ENCODE peak calls at places on chromosomes 11 and 22, in seven cellular contexts. One of them, this sample, is unnamed.

GRCh38 chr22:19291580-19292261 is at the start of gene CLTCL1:
- DNase-seq in stomach: peak
- DNase-seq in ovary: peak
- DNase-seq in body of pancreas: peak
- DNase-seq in GM12891: peak
- DNase-seq in esophagus muscularis mucosa: peak
- DNase-seq in transverse colon: peak
- DNase-seq in this sample: peak

GRCh38 chr11:130760515-130761125 is 155.7 kb downstream of the SNX19 start:
- DNase-seq in ovary: no peak
- DNase-seq in body of pancreas: no peak
- DNase-seq in GM12891: no peak
- DNase-seq in esophagus muscularis mucosa: no peak
- DNase-seq in stomach: no peak
- DNase-seq in transverse colon: no peak
- DNase-seq in this sample: no peak

GRCh38 chr22:42336527-42337227 is 66.2 kb upstream of the TCF20 start:
- DNase-seq in GM12891: no peak
- DNase-seq in body of pancreas: no peak
- DNase-seq in ovary: no peak
- DNase-seq in stomach: no peak
- DNase-seq in esophagus muscularis mucosa: no peak
- DNase-seq in transverse colon: no peak
- DNase-seq in this sample: no peak

GRCh38 chr11:17352925-17353227 is 1.3 kb downstream of the NCR3LG1 start:
- DNase-seq in GM12891: peak
- DNase-seq in ovary: peak
- DNase-seq in transverse colon: peak
- DNase-seq in esophagus muscularis mucosa: no peak
- DNase-seq in body of pancreas: peak
- DNase-seq in stomach: peak
- DNase-seq in this sample: peak

GRCh38 chr22:23075050-23075449 is 4.7 kb downstream of the GNAZ start:
- DNase-seq in body of pancreas: no peak
- DNase-seq in ovary: peak
- DNase-seq in transverse colon: no peak
- DNase-seq in GM12891: no peak
- DNase-seq in stomach: no peak
- DNase-seq in esophagus muscularis mucosa: no peak
- DNase-seq in this sample: no peak

GRCh38 chr22:26673485-26673884 is 16.1 kb downstream of the MIAT start:
- DNase-seq in stomach: no peak
- DNase-seq in body of pancreas: no peak
- DNase-seq in transverse colon: peak
- DNase-seq in esophagus muscularis mucosa: no peak
- DNase-seq in GM12891: no peak
- DNase-seq in ovary: no peak
- DNase-seq in this sample: no peak

GRCh38 chr11:71342951-71343827 is 90.8 kb upstream of the SHANK2 start:
- DNase-seq in body of pancreas: peak
- DNase-seq in ovary: no peak
- DNase-seq in transverse colon: peak
- DNase-seq in GM12891: peak
- DNase-seq in esophagus muscularis mucosa: no peak
- DNase-seq in stomach: peak
- DNase-seq in this sample: peak

GRCh38 chr11:296206-296975 is 2.9 kb downstream of the IFITM5 start:
- DNase-seq in GM12891: no peak
- DNase-seq in body of pancreas: no peak
- DNase-seq in transverse colon: no peak
- DNase-seq in esophagus muscularis mucosa: no peak
- DNase-seq in ovary: peak
- DNase-seq in stomach: no peak
- DNase-seq in this sample: no peak

GRCh38 chr22:27476729-27477128 is 324.8 kb downstream of the MN1 start:
- DNase-seq in esophagus muscularis mucosa: no peak
- DNase-seq in transverse colon: no peak
- DNase-seq in body of pancreas: no peak
- DNase-seq in GM12891: no peak
- DNase-seq in stomach: no peak
- DNase-seq in ovary: no peak
- DNase-seq in this sample: no peak

GRCh38 chr11:134347441-134347840 is 15.7 kb downstream of the GLB1L2 start:
- DNase-seq in esophagus muscularis mucosa: no peak
- DNase-seq in transverse colon: no peak
- DNase-seq in ovary: no peak
- DNase-seq in body of pancreas: no peak
- DNase-seq in stomach: no peak
- DNase-seq in GM12891: no peak
- DNase-seq in this sample: no peak

GRCh38 chr11:13009476-13009920 is 382 bp downstream of the RASSF10 start:
- DNase-seq in stomach: no peak
- DNase-seq in esophagus muscularis mucosa: no peak
- DNase-seq in ovary: no peak
- DNase-seq in GM12891: no peak
- DNase-seq in body of pancreas: no peak
- DNase-seq in transverse colon: no peak
- DNase-seq in this sample: no peak

GRCh38 chr11:126890561-126890960 is 110.0 kb downstream of the KIRREL3 start:
- DNase-seq in transverse colon: no peak
- DNase-seq in esophagus muscularis mucosa: no peak
- DNase-seq in GM12891: no peak
- DNase-seq in ovary: no peak
- DNase-seq in body of pancreas: no peak
- DNase-seq in stomach: no peak
- DNase-seq in this sample: no peak

GRCh38 chr11:123672568-123672967 is 18.1 kb upstream of the SCN3B start:
- DNase-seq in body of pancreas: no peak
- DNase-seq in stomach: no peak
- DNase-seq in GM12891: no peak
- DNase-seq in esophagus muscularis mucosa: no peak
- DNase-seq in transverse colon: no peak
- DNase-seq in ovary: no peak
- DNase-seq in this sample: no peak

GRCh38 chr11:35099278-35100018 is 39.5 kb upstream of the CD44 start:
- DNase-seq in esophagus muscularis mucosa: no peak
- DNase-seq in body of pancreas: no peak
- DNase-seq in transverse colon: no peak
- DNase-seq in GM12891: no peak
- DNase-seq in ovary: no peak
- DNase-seq in stomach: no peak
- DNase-seq in this sample: no peak

GRCh38 chr22:20127869-20128618 is 3.6 kb upstream of the ZDHHC8 start:
- DNase-seq in GM12891: no peak
- DNase-seq in body of pancreas: no peak
- DNase-seq in ovary: no peak
- DNase-seq in transverse colon: no peak
- DNase-seq in esophagus muscularis mucosa: no peak
- DNase-seq in stomach: no peak
- DNase-seq in this sample: no peak

GRCh38 chr11:14202263-14203173 is 156.5 kb downstream of the RRAS2 start:
- DNase-seq in body of pancreas: no peak
- DNase-seq in GM12891: peak
- DNase-seq in esophagus muscularis mucosa: no peak
- DNase-seq in stomach: no peak
- DNase-seq in ovary: no peak
- DNase-seq in transverse colon: no peak
- DNase-seq in this sample: no peak

GRCh38 chr11:2185324-2186085 is 13.9 kb upstream of the TH start:
- DNase-seq in transverse colon: no peak
- DNase-seq in ovary: no peak
- DNase-seq in esophagus muscularis mucosa: no peak
- DNase-seq in body of pancreas: no peak
- DNase-seq in stomach: no peak
- DNase-seq in GM12891: no peak
- DNase-seq in this sample: no peak

GRCh38 chr11:86182976-86183584 is 61.5 kb upstream of the EED start:
- DNase-seq in stomach: peak
- DNase-seq in body of pancreas: no peak
- DNase-seq in transverse colon: peak
- DNase-seq in esophagus muscularis mucosa: no peak
- DNase-seq in GM12891: no peak
- DNase-seq in ovary: no peak
- DNase-seq in this sample: peak

GRCh38 chr11:109785714-109786113 is 307.5 kb upstream of the ZC3H12C start:
- DNase-seq in transverse colon: no peak
- DNase-seq in ovary: no peak
- DNase-seq in GM12891: no peak
- DNase-seq in body of pancreas: no peak
- DNase-seq in esophagus muscularis mucosa: no peak
- DNase-seq in stomach: no peak
- DNase-seq in this sample: no peak

GRCh38 chr11:91761406-91762027 is 463.1 kb upstream of the FAT3 start:
- DNase-seq in GM12891: no peak
- DNase-seq in body of pancreas: no peak
- DNase-seq in transverse colon: no peak
- DNase-seq in esophagus muscularis mucosa: no peak
- DNase-seq in stomach: no peak
- DNase-seq in ovary: no peak
- DNase-seq in this sample: no peak

GRCh38 chr11:79440451-79441158 is at the start of gene TENM4:
- DNase-seq in stomach: peak
- DNase-seq in transverse colon: peak
- DNase-seq in esophagus muscularis mucosa: no peak
- DNase-seq in body of pancreas: peak
- DNase-seq in GM12891: no peak
- DNase-seq in ovary: peak
- DNase-seq in this sample: no peak

GRCh38 chr11:36385121-36385530 is 89.0 kb downstream of the PRR5L start:
- DNase-seq in body of pancreas: no peak
- DNase-seq in transverse colon: no peak
- DNase-seq in esophagus muscularis mucosa: no peak
- DNase-seq in ovary: no peak
- DNase-seq in stomach: no peak
- DNase-seq in GM12891: no peak
- DNase-seq in this sample: no peak

GRCh38 chr11:6653656-6654055 is 2.0 kb downstream of the DCHS1 start:
- DNase-seq in GM12891: no peak
- DNase-seq in esophagus muscularis mucosa: peak
- DNase-seq in body of pancreas: no peak
- DNase-seq in ovary: no peak
- DNase-seq in transverse colon: no peak
- DNase-seq in stomach: no peak
- DNase-seq in this sample: no peak

GRCh38 chr11:6653055-6653454 is 2.6 kb downstream of the DCHS1 start:
- DNase-seq in stomach: no peak
- DNase-seq in ovary: no peak
- DNase-seq in transverse colon: no peak
- DNase-seq in GM12891: no peak
- DNase-seq in body of pancreas: no peak
- DNase-seq in esophagus muscularis mucosa: peak
- DNase-seq in this sample: no peak

GRCh38 chr11:6648505-6648904 is 7.1 kb downstream of the DCHS1 start:
- DNase-seq in ovary: no peak
- DNase-seq in transverse colon: no peak
- DNase-seq in GM12891: no peak
- DNase-seq in body of pancreas: no peak
- DNase-seq in stomach: no peak
- DNase-seq in esophagus muscularis mucosa: no peak
- DNase-seq in this sample: no peak

GRCh38 chr11:6650104-6650503 is 5.5 kb downstream of the DCHS1 start:
- DNase-seq in GM12891: no peak
- DNase-seq in stomach: no peak
- DNase-seq in transverse colon: no peak
- DNase-seq in body of pancreas: no peak
- DNase-seq in ovary: no peak
- DNase-seq in esophagus muscularis mucosa: peak
- DNase-seq in this sample: no peak

DNA sequence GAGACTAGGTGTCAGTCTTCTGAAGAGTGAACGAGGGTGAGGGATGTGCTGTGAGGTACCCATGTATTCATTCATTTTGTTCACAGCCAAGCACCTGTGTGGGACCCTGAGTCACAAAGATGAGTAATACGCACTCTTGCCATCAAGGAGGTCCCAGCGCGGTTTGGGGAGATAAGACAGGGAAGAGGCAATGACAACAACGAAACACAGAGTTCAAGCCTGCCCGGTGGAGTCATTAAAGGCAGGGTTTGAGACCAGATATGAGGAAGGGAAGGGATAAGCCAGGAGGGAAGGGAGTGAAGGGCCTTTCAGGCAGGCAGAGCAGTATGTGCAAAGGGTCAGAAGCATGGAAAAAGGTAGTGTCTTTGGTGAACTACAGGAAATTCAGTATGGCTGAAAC is 4.6 kb downstream of the DCHS1 start:
- DNase-seq in transverse colon: no peak
- DNase-seq in body of pancreas: no peak
- DNase-seq in stomach: no peak
- DNase-seq in ovary: no peak
- DNase-seq in GM12891: no peak
- DNase-seq in esophagus muscularis mucosa: peak
- DNase-seq in this sample: no peak
- TF ChIP-seq POLR2A in transverse colon: no peak
- TF ChIP-seq POLR2A in body of pancreas: no peak
- TF ChIP-seq POLR2A in stomach: no peak
- TF ChIP-seq POLR2A in ovary: no peak
- TF ChIP-seq POLR2A in GM12891: no peak
- TF ChIP-seq POLR2A in esophagus muscularis mucosa: no peak
- TF ChIP-seq POLR2A in this sample: no peak

DNA sequence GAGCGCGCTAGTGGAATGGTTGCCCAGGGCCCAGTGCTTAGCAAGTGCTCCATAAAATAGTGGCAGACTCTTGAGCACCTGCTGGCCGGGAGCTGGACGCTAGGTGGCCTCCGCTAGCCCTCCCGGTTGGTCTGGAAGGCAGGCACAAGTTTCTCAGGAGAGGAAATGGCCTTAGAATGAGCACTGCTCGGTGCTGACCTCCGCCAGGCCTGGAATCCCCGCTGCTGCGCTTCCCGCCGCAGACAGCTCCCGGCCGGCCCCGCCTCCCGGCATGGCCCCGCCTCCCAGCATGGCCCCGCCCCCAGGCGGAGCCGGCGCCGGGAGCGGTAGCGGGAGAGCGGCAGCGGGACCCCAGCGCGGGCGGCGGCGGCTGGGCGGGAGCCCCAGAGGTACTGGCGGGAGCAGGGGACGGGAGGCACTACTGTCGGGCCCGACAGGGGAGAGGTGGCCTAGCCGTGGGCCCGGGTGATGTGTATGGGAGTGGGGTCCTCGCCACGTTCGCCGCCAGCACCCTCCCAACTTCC is at the start of gene SIPA1:
- DNase-seq in stomach: peak
- DNase-seq in esophagus muscularis mucosa: no peak
- DNase-seq in ovary: peak
- DNase-seq in transverse colon: peak
- DNase-seq in body of pancreas: peak
- DNase-seq in GM12891: peak
- DNase-seq in this sample: peak
- TF ChIP-seq POLR2A in stomach: no peak
- TF ChIP-seq POLR2A in esophagus muscularis mucosa: no peak
- TF ChIP-seq POLR2A in ovary: peak
- TF ChIP-seq POLR2A in transverse colon: peak
- TF ChIP-seq POLR2A in body of pancreas: peak
- TF ChIP-seq POLR2A in GM12891: peak
- TF ChIP-seq POLR2A in this sample: peak

GRCh38 chr22:49780992-49781782 is 46.5 kb downstream of the BRD1 start:
- DNase-seq in esophagus muscularis mucosa: no peak
- DNase-seq in transverse colon: no peak
- DNase-seq in body of pancreas: no peak
- DNase-seq in stomach: no peak
- DNase-seq in ovary: no peak
- DNase-seq in GM12891: no peak
- DNase-seq in this sample: no peak
- TF ChIP-seq POLR2A in esophagus muscularis mucosa: no peak
- TF ChIP-seq POLR2A in transverse colon: no peak
- TF ChIP-seq POLR2A in body of pancreas: no peak
- TF ChIP-seq POLR2A in stomach: no peak
- TF ChIP-seq POLR2A in ovary: no peak
- TF ChIP-seq POLR2A in GM12891: no peak
- TF ChIP-seq POLR2A in this sample: no peak

GRCh38 chr11:3613998-3614741 is 27.6 kb downstream of the ART5 start:
- DNase-seq in transverse colon: no peak
- DNase-seq in body of pancreas: no peak
- DNase-seq in GM12891: no peak
- DNase-seq in stomach: no peak
- DNase-seq in esophagus muscularis mucosa: no peak
- DNase-seq in ovary: no peak
- DNase-seq in this sample: peak
- TF ChIP-seq POLR2A in transverse colon: no peak
- TF ChIP-seq POLR2A in body of pancreas: no peak
- TF ChIP-seq POLR2A in GM12891: no peak
- TF ChIP-seq POLR2A in stomach: no peak
- TF ChIP-seq POLR2A in esophagus muscularis mucosa: no peak
- TF ChIP-seq POLR2A in ovary: no peak
- TF ChIP-seq POLR2A in this sample: no peak

This sample was measured in erythroblast.